ENCODE peak calls at places on chromosomes 11 and 22, in seven cellular contexts. C is endothelial cell; B is stimulated activated CD4-positive, alpha-beta T cell treated with anti-CD3 and anti-CD28 coated beads, Interleukin-2, amount 100 ng/mL, for 24 hours; G is stimulated activated CD8-positive, alpha-beta memory T cell treated with anti-CD3 and anti-CD28 coated beads, Interleukin-15, amount 100 ng/mL, for 1 hour; Z is AG20443; F is non-pigmented ciliary epithelial cell; S is T-helper 2 cell. O is an unnamed sample.

GRCh38 chr22:16717699-16718558 is 107.3 kb downstream of the XKR3 start:
- DNase-seq in C (no peak), B (no peak), G (no peak), Z (no peak), F (no peak), S (no peak), O (no peak)

GRCh38 chr11:65419460-65419772 is 3.2 kb upstream of the NEAT1 start:
- DNase-seq in C (no peak), B (peak; percentile 56), G (no peak), Z (no peak), F (no peak), S (no peak), O (no peak)

GRCh38 chr11:73292481-73292880 is 15.6 kb upstream of the ARHGEF17 start:
- DNase-seq in C (no peak), B (no peak), G (no peak), Z (peak; percentile 47), F (no peak), S (no peak), O (peak; percentile 52)

GRCh38 chr11:69078508-69078907 is 29.8 kb downstream of the TPCN2 start:
- DNase-seq in C (no peak), B (no peak), G (no peak), Z (no peak), F (no peak), S (no peak), O (no peak)

GRCh38 chr11:97000481-97000880 is 610.7 kb downstream of the JRKL start:
- DNase-seq in C (no peak), B (no peak), G (no peak), Z (no peak), F (no peak), S (no peak), O (no peak)

GRCh38 chr11:47863189-47863892 is 15.2 kb upstream of the NUP160 start:
- DNase-seq in C (no peak), B (no peak), G (no peak), Z (peak; percentile 66), F (no peak), S (peak; percentile 83), O (no peak)

GRCh38 chr11:37442576-37442975 is 844.5 kb upstream of the RAG2 start:
- DNase-seq in C (no peak), B (no peak), G (no peak), Z (no peak), F (no peak), S (no peak), O (peak; percentile 0)

GRCh38 chr22:20043997-20044342 is 23.1 kb downstream of the TANGO2 start:
- DNase-seq in C (no peak), B (no peak), G (no peak), Z (no peak), F (no peak), S (no peak), O (no peak)

GRCh38 chr11:43282607-43283440 is 29.0 kb upstream of the API5 start:
- DNase-seq in C (peak; percentile 41), B (peak; percentile 50), G (no peak), Z (peak; percentile 70), F (no peak), S (peak; percentile 27), O (peak; percentile 65)

GRCh38 chr11:13260196-13260962 is 17.2 kb upstream of the BMAL1 start:
- DNase-seq in C (no peak), B (no peak), G (no peak), Z (peak; percentile 31), F (no peak), S (no peak), O (peak; percentile 39)

GRCh38 chr22:45885941-45886395 is 91.0 kb downstream of the WNT7B start:
- DNase-seq in C (no peak), B (no peak), G (no peak), Z (no peak), F (no peak), S (no peak), O (peak; percentile 53)

GRCh38 chr22:45584621-45585436 is 82.1 kb downstream of the FBLN1 start:
- DNase-seq in C (no peak), B (no peak), G (no peak), Z (no peak), F (no peak), S (no peak), O (no peak)

GRCh38 chr11:30533445-30533947 is 52.7 kb downstream of the MPPED2 start:
- DNase-seq in C (no peak), B (no peak), G (no peak), Z (no peak), F (no peak), S (no peak), O (no peak)

O was measured in astrocyte of the hippocampus.